ENCODE peak calls at places on chromosomes 6 and 20, in eight cellular contexts. G is MM.1S, T is endothelial cell of umbilical vein, X is hepatocyte, Q is GM23248, C is HCT116, P is mammary epithelial cell, V is fibroblast of lung. E is an unnamed sample.

GRCh38 chr6:169970306-169970988 is 219.0 kb downstream of the ERMARD start:
- DNase-seq in T (no peak), Q (no peak), P (no peak), C (no peak), V (no peak), X (no peak), G (no peak), E (no peak)

GRCh38 chr20:33018169-33018931 is 10.8 kb downstream of the BPIFB2 start:
- DNase-seq in C (no peak), T (no peak), V (no peak), G (no peak), Q (no peak), X (no peak), P (no peak), E (no peak)

GRCh38 chr6:81636930-81637568 is 115.4 kb downstream of the TENT5A start:
- DNase-seq in V (peak; percentile 12), G (no peak), T (no peak), Q (peak; percentile 7), P (no peak), C (no peak), X (no peak), E (no peak)

GRCh38 chr6:16621002-16621401 is 140.3 kb downstream of the ATXN1 start:
- DNase-seq in V (no peak), C (no peak), X (no peak), P (no peak), G (no peak), Q (no peak), T (no peak), E (no peak)

GRCh38 chr20:25452333-25452732 is 44.9 kb downstream of the GINS1 start:
- DNase-seq in Q (no peak), C (no peak), P (no peak), T (no peak), V (no peak), G (no peak), X (no peak), E (no peak)

GRCh38 chr20:44212792-44213191 is 2.2 kb upstream of the OSER1 start:
- DNase-seq in X (no peak), G (no peak), C (no peak), Q (peak; percentile 50), V (no peak), P (peak; percentile 86), T (no peak), E (no peak)

GRCh38 chr6:74715362-74716068 is 490.3 kb downstream of the COL12A1 start:
- DNase-seq in T (no peak), V (peak; percentile 73), P (peak; percentile 42), X (no peak), G (no peak), Q (peak; percentile 64), C (no peak), E (no peak)

GRCh38 chr20:1468117-1468624 is 1.5 kb upstream of the NSFL1C start:
- DNase-seq in V (no peak), G (no peak), T (no peak), P (no peak), C (no peak), Q (no peak), X (no peak), E (no peak)

GRCh38 chr6:123338394-123338793 is 298.4 kb downstream of the TRDN start:
- DNase-seq in Q (no peak), V (no peak), C (no peak), X (no peak), T (no peak), P (no peak), G (no peak), E (no peak)

GRCh38 chr6:111258615-111259088 is 171.3 kb downstream of the SLC16A10 start:
- DNase-seq in C (no peak), P (no peak), X (no peak), G (no peak), T (no peak), Q (peak; percentile 57), V (no peak), E (no peak)

GRCh38 chr20:60136640-60137411 is 178.6 kb downstream of the CDH26 start:
- DNase-seq in V (no peak), G (no peak), T (no peak), C (no peak), Q (no peak), P (no peak), X (no peak), E (no peak)

GRCh38 chr20:23245553-23246128 is 105.0 kb upstream of the NXT1 start:
- DNase-seq in Q (no peak), V (peak; percentile 53), X (peak; percentile 81), T (peak; percentile 77), G (no peak), C (no peak), P (peak; percentile 13), E (peak; percentile 15)

GRCh38 chr20:38258545-38259223 is 1.9 kb downstream of the KIAA1755 start:
- DNase-seq in V (no peak), G (no peak), Q (no peak), T (no peak), C (no peak), X (no peak), P (no peak), E (no peak)

GRCh38 chr6:167819640-167820039 is 7.1 kb upstream of the AFDN start:
- DNase-seq in T (no peak), V (no peak), P (no peak), X (no peak), C (no peak), Q (no peak), G (no peak), E (no peak)

GRCh38 chr20:48875233-48875913 is 46.1 kb upstream of the ARFGEF2 start:
- DNase-seq in X (no peak), V (no peak), C (no peak), Q (no peak), G (no peak), P (no peak), T (no peak), E (no peak)

GRCh38 chr6:53986165-53986720 is 125.0 kb upstream of the MLIP start:
- DNase-seq in Q (peak; percentile 73), G (peak; percentile 41), C (peak; percentile 34), X (peak; percentile 72), V (peak; percentile 80), P (peak; percentile 39), T (peak; percentile 75), E (no peak)

DNA sequence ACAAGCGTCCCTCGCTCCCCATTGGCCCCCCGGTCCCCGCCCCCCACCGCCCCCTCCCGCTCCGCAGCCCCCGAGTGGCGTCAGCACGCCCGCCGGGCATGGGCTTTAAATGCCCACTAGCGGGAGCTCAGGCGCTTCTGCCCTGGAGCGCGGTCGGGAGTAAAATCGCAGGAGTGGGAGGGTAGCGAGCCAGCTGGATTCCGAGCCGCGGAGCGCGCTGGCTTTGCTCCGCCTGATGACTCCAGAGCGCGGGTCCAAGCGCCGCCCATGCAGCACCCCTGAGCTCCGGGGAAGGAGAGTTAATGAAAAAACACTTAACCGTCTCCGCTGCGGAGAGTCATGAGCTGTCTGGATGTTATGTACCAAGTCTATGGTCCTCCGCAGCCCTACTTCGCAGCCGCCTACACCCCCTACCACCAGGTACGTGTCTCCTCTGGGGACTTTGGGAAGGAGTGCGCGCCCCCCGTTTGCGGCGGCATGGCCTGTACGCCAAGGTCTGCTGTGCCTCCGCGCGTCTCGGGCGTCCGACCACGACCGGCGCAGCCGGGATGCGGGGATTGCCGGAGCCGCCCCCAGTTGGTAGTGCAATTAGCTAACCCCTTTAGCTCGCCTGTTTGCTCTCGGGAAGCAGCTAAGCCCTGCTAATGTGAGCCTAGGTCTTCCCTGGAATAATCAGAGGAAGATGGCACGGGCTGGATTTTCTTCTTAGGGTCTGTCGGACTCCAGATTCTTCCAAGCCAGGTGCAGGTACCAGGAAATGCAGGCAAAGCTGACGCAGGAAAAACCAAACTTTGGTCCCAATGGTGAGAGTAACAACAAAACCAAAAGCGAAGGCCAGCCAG is at the start of gene VGLL2:
- DNase-seq in V (peak; percentile 31), G (peak; percentile 23), X (peak; percentile 74), C (no peak), P (peak; percentile 20), T (peak; percentile 12), Q (peak; percentile 77), E (no peak)
- TF ChIP-seq EZH2 in V (peak; percentile 64), G (no peak), X (peak; percentile 79), C (no peak), P (peak; percentile 87), T (no peak), Q (peak; percentile 57), E (no peak)

DNA sequence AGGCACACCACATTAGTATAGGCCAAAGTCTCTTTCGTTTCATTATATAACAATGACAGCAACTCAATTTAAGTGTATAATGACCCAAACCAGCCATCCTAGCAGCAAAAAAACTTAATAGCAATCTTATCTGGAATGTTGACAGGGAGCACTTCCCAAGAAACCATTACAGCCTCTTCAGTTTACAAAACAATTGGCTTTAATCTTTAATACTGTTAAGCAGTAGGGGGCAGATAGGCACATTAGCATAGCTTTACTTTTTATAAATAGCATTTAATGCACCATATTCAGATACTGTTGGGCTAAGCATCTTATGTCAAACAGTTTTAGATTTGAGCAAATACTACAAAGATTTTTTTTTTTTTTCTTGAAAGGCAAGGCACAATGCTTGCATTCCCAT is 193.3 kb upstream of the MAP3K7 start:
- DNase-seq in X (no peak), T (no peak), V (no peak), P (no peak), Q (no peak), C (no peak), G (no peak), E (no peak)
- H3K4me3 ChIP-seq in X (no peak overlapping the region), T (no peak overlapping the region), V (no peak overlapping the region), P (no peak overlapping the region), Q (no peak overlapping the region), C (no peak overlapping the region), G (no peak overlapping the region), E (no peak overlapping the region)

GRCh38 chr6:108134213-108134973 is 31.4 kb upstream of the NR2E1 start:
- DNase-seq in Q (no peak), V (no peak), T (no peak), C (no peak), P (no peak), G (no peak), X (no peak), E (no peak)
- TF ChIP-seq EZH2 in Q (no peak), V (no peak), T (no peak), C (no peak), P (no peak), G (no peak), X (no peak), E (no peak)

GRCh38 chr6:63734923-63735322 is 99.3 kb downstream of the PHF3 start:
- DNase-seq in C (no peak), P (peak; percentile 19), Q (no peak), X (no peak), V (no peak), G (no peak), T (no peak), E (no peak)

GRCh38 chr6:63724721-63725120 is 89.1 kb downstream of the PHF3 start:
- DNase-seq in G (no peak), C (no peak), Q (no peak), P (no peak), T (no peak), X (peak; percentile 11), V (no peak), E (no peak)

GRCh38 chr6:63731946-63732735 is 96.5 kb downstream of the PHF3 start:
- DNase-seq in V (peak; percentile 27), C (no peak), T (peak; percentile 38), P (peak; percentile 37), G (no peak), Q (peak; percentile 49), X (no peak), E (no peak)

DNA sequence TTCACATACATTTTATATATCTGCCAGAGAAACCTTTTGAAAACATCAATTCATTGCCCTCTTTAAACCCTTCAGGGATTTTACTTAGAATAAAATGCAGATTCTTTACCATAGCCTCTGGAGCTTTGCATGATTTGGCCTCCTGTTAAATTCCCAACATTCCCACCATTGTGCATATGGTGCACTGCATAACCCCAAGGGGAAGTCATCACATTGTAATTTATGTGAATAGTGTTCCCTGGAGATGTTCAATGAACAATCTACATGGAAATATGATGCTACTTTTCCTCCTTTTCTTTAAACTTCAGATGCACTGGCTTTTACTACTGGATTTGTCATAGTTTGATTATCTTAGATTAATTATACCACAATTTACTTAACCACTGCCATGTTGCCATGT is 94.7 kb downstream of the PHF3 start:
- DNase-seq in X (no peak), T (no peak), C (no peak), V (no peak), Q (no peak), G (no peak), P (no peak), E (no peak)
- H3K4me3 ChIP-seq in X (no peak overlapping the region), T (no peak overlapping the region), C (no peak overlapping the region), V (no peak overlapping the region), Q (no peak overlapping the region), G (no peak overlapping the region), P (no peak overlapping the region), E (no peak overlapping the region)

E was measured in PC-9.